ENCODE peak calls at places on chromosomes 2 and 18, in five cellular contexts. One of them, this sample, is unnamed. For H3K27me3, the result is how much of the 10 kb centered on the place peaks cover.

GRCh38 chr2:6754412-6754811 is 111.3 kb downstream of the CMPK2 start:
- DNase-seq in right cardiac atrium: no peak
- DNase-seq in brain microvascular endothelial cell: no peak
- DNase-seq in right atrium auricular region: no peak
- DNase-seq in HL-60: no peak
- DNase-seq in this sample: no peak

GRCh38 chr2:241616168-241617125 is 20.5 kb downstream of the THAP4 start:
- DNase-seq in right cardiac atrium: peak
- DNase-seq in brain microvascular endothelial cell: no peak
- DNase-seq in right atrium auricular region: no peak
- DNase-seq in HL-60: no peak
- DNase-seq in this sample: no peak

GRCh38 chr2:188478724-188479123 is 187.1 kb downstream of the GULP1 start:
- DNase-seq in right cardiac atrium: no peak
- DNase-seq in brain microvascular endothelial cell: no peak
- DNase-seq in right atrium auricular region: no peak
- DNase-seq in HL-60: no peak
- DNase-seq in this sample: peak

GRCh38 chr18:44185981-44186380 is 494.7 kb upstream of the SETBP1 start:
- DNase-seq in right cardiac atrium: no peak
- DNase-seq in brain microvascular endothelial cell: peak
- DNase-seq in right atrium auricular region: no peak
- DNase-seq in HL-60: no peak
- DNase-seq in this sample: peak

GRCh38 chr18:76448262-76449109 is 46.6 kb downstream of the ZNF516 start:
- DNase-seq in right cardiac atrium: no peak
- DNase-seq in brain microvascular endothelial cell: no peak
- DNase-seq in right atrium auricular region: peak
- DNase-seq in HL-60: no peak
- DNase-seq in this sample: no peak

GRCh38 chr2:18133310-18133709 is 254.8 kb downstream of the KCNS3 start:
- DNase-seq in right cardiac atrium: no peak
- DNase-seq in brain microvascular endothelial cell: no peak
- DNase-seq in right atrium auricular region: no peak
- DNase-seq in HL-60: no peak
- DNase-seq in this sample: no peak

GRCh38 chr2:241519669-241520068 is 11.3 kb upstream of the STK25 start:
- DNase-seq in right cardiac atrium: no peak
- DNase-seq in brain microvascular endothelial cell: no peak
- DNase-seq in right atrium auricular region: no peak
- DNase-seq in HL-60: no peak
- DNase-seq in this sample: no peak

GRCh38 chr2:177148477-177149154 is 64.0 kb upstream of the HNRNPA3 start:
- DNase-seq in right cardiac atrium: peak
- DNase-seq in brain microvascular endothelial cell: peak
- DNase-seq in right atrium auricular region: no peak
- DNase-seq in HL-60: no peak
- DNase-seq in this sample: peak

GRCh38 chr2:200681731-200682130 is 95.9 kb downstream of the AOX1 start:
- DNase-seq in right cardiac atrium: no peak
- DNase-seq in brain microvascular endothelial cell: no peak
- DNase-seq in right atrium auricular region: no peak
- DNase-seq in HL-60: no peak
- DNase-seq in this sample: no peak

GRCh38 chr2:177239934-177240600 is 24.5 kb downstream of the NFE2L2 start:
- DNase-seq in right cardiac atrium: peak
- DNase-seq in brain microvascular endothelial cell: no peak
- DNase-seq in right atrium auricular region: no peak
- DNase-seq in HL-60: peak
- DNase-seq in this sample: peak

GRCh38 chr18:48928787-48929186 is 22.0 kb downstream of the SMAD7 start:
- DNase-seq in right cardiac atrium: peak
- DNase-seq in brain microvascular endothelial cell: no peak
- DNase-seq in right atrium auricular region: no peak
- DNase-seq in HL-60: no peak
- DNase-seq in this sample: peak

GRCh38 chr2:127405252-127405605 is 13.0 kb upstream of the PROC start:
- DNase-seq in right cardiac atrium: no peak
- DNase-seq in brain microvascular endothelial cell: no peak
- DNase-seq in right atrium auricular region: peak
- DNase-seq in HL-60: no peak
- DNase-seq in this sample: no peak

GRCh38 chr2:239265681-239266435 is 135.0 kb downstream of the HDAC4 start:
- DNase-seq in right cardiac atrium: no peak
- DNase-seq in brain microvascular endothelial cell: no peak
- DNase-seq in right atrium auricular region: peak
- DNase-seq in HL-60: no peak
- DNase-seq in this sample: no peak

GRCh38 chr2:156083707-156084494 is 248.6 kb downstream of the NR4A2 start:
- DNase-seq in right cardiac atrium: peak
- DNase-seq in brain microvascular endothelial cell: no peak
- DNase-seq in right atrium auricular region: no peak
- DNase-seq in HL-60: no peak
- DNase-seq in this sample: no peak

DNA sequence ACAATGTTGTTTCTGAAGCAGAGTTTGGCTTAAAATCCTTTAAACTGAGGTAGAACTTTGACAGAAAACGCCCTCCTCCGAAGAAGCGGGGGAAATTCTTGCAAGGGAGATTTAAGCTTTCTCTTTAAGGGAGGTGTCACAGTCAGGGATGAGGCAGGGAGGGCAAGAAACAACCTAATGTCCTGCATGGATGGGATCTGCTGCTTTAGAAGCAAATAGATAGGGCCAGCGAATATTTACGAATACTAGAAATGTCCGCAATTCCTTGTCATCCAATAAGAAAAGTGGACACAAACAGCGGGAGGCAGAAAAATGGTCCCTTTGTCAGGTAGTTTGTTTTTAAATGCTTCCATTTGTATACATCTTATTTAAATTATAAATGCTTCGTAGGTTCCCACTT is 12.0 kb downstream of the MEIS1 start:
- DNase-seq in right cardiac atrium: no peak
- DNase-seq in brain microvascular endothelial cell: no peak
- DNase-seq in right atrium auricular region: no peak
- DNase-seq in HL-60: no peak
- DNase-seq in this sample: no peak
- H3K27me3 ChIP-seq in right cardiac atrium: under half
- H3K27me3 ChIP-seq in brain microvascular endothelial cell: half or more
- H3K27me3 ChIP-seq in right atrium auricular region: under half
- H3K27me3 ChIP-seq in HL-60: under half
- H3K27me3 ChIP-seq in this sample: under half

DNA sequence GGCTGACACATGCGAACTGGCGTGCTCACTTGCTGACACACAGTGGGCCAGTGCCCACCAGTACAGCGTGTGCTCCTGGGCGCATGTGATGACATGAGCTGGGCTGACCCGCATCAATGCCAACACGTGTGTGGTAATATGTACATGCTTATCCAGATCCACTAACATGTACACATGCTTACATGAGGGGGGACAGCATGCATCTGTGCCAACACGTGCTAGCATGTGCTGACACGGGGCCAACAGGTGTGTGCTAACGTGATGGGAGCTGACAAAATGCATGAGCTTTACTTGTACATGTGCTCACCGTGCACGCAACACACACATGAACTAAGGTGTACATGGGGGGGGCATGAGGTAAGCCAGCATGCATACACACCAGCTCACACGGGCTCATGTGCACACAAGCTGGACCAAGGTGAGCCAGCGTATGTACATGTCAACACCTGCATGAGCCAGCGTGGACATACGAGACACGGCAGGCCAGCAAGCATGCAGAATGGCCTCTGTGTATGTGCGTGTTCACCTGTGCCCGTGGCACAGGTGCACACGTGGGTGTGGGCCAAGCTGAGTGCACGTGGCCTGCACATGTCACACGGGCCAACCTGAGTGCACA is 28.5 kb downstream of the GPC1 start:
- DNase-seq in right cardiac atrium: peak
- DNase-seq in brain microvascular endothelial cell: no peak
- DNase-seq in right atrium auricular region: peak
- DNase-seq in HL-60: no peak
- DNase-seq in this sample: no peak
- H3K4me3 ChIP-seq in right cardiac atrium: no peak
- H3K4me3 ChIP-seq in brain microvascular endothelial cell: no peak
- H3K4me3 ChIP-seq in right atrium auricular region: no peak
- H3K4me3 ChIP-seq in HL-60: no peak
- H3K4me3 ChIP-seq in this sample: no peak

GRCh38 chr2:21453728-21454127 is 330.0 kb downstream of the TDRD15 start:
- DNase-seq in right cardiac atrium: no peak
- DNase-seq in brain microvascular endothelial cell: no peak
- DNase-seq in right atrium auricular region: no peak
- DNase-seq in HL-60: no peak
- DNase-seq in this sample: no peak

GRCh38 chr2:21451418-21451817 is 327.6 kb downstream of the TDRD15 start:
- DNase-seq in right cardiac atrium: no peak
- DNase-seq in brain microvascular endothelial cell: no peak
- DNase-seq in right atrium auricular region: no peak
- DNase-seq in HL-60: no peak
- DNase-seq in this sample: no peak

GRCh38 chr2:21454839-21455238 is 331.1 kb downstream of the TDRD15 start:
- DNase-seq in right cardiac atrium: no peak
- DNase-seq in brain microvascular endothelial cell: no peak
- DNase-seq in right atrium auricular region: no peak
- DNase-seq in HL-60: no peak
- DNase-seq in this sample: no peak

GRCh38 chr2:21452678-21453077 is 328.9 kb downstream of the TDRD15 start:
- DNase-seq in right cardiac atrium: no peak
- DNase-seq in brain microvascular endothelial cell: no peak
- DNase-seq in right atrium auricular region: no peak
- DNase-seq in HL-60: no peak
- DNase-seq in this sample: no peak

GRCh38 chr2:21452263-21452662 is 328.5 kb downstream of the TDRD15 start:
- DNase-seq in right cardiac atrium: no peak
- DNase-seq in brain microvascular endothelial cell: no peak
- DNase-seq in right atrium auricular region: no peak
- DNase-seq in HL-60: no peak
- DNase-seq in this sample: no peak
- H3K27me3 ChIP-seq in right cardiac atrium: under half
- H3K27me3 ChIP-seq in brain microvascular endothelial cell: under half
- H3K27me3 ChIP-seq in right atrium auricular region: under half
- H3K27me3 ChIP-seq in HL-60: under half
- H3K27me3 ChIP-seq in this sample: under half

GRCh38 chr18:41072946-41073345 is 882.1 kb upstream of the PIK3C3 start:
- DNase-seq in right cardiac atrium: no peak
- DNase-seq in brain microvascular endothelial cell: no peak
- DNase-seq in right atrium auricular region: no peak
- DNase-seq in HL-60: no peak
- DNase-seq in this sample: no peak
- H3K4me3 ChIP-seq in right cardiac atrium: no peak
- H3K4me3 ChIP-seq in brain microvascular endothelial cell: no peak
- H3K4me3 ChIP-seq in right atrium auricular region: no peak
- H3K4me3 ChIP-seq in HL-60: no peak
- H3K4me3 ChIP-seq in this sample: no peak

GRCh38 chr18:75287006-75287405 is 76.4 kb downstream of the TSHZ1 start:
- DNase-seq in right cardiac atrium: peak
- DNase-seq in brain microvascular endothelial cell: no peak
- DNase-seq in right atrium auricular region: no peak
- DNase-seq in HL-60: no peak
- DNase-seq in this sample: no peak
- H3K27me3 ChIP-seq in right cardiac atrium: under half
- H3K27me3 ChIP-seq in brain microvascular endothelial cell: under half
- H3K27me3 ChIP-seq in right atrium auricular region: under half
- H3K27me3 ChIP-seq in HL-60: under half
- H3K27me3 ChIP-seq in this sample: under half

DNA sequence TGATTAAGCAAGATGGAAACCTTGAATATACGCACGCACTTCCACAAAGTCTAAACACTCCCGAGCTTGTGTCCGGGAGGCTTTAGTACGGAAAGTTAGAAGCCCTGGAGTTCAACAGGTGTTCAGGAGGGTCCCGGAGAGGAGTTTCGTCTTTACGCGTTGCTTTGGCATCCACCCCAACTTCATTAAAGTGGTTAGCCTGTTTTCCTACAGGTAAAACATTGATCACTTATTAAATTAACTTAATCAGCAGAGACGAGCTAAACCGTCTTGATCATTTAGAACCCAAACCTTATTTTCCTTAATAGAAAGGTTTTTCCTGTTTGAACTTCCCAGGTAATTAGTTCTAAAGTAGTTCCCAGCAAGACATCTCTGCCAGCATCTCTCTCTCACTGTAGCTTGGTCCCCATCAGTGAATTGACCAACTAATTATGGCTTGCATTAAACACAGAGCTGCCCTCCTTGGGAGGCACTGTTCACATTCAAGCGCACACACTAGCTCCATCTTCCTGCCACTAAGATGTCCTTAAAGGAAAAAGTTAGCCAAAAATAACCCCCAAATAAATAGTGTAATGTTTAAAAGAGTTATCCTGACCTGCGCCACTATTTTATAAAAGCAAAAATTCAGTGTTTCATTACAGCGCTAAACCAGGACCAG is 1.4 kb downstream of the NPAS2 start:
- DNase-seq in right cardiac atrium: no peak
- DNase-seq in brain microvascular endothelial cell: no peak
- DNase-seq in right atrium auricular region: no peak
- DNase-seq in HL-60: no peak
- DNase-seq in this sample: no peak
- H3K4me3 ChIP-seq in right cardiac atrium: peak
- H3K4me3 ChIP-seq in brain microvascular endothelial cell: peak
- H3K4me3 ChIP-seq in right atrium auricular region: peak
- H3K4me3 ChIP-seq in HL-60: no peak
- H3K4me3 ChIP-seq in this sample: peak

GRCh38 chr18:62863629-62864028 is 148.3 kb downstream of the PHLPP1 start:
- DNase-seq in right cardiac atrium: no peak
- DNase-seq in brain microvascular endothelial cell: peak
- DNase-seq in right atrium auricular region: no peak
- DNase-seq in HL-60: no peak
- DNase-seq in this sample: no peak

GRCh38 chr18:62868645-62869044 is 153.3 kb downstream of the PHLPP1 start:
- DNase-seq in right cardiac atrium: no peak
- DNase-seq in brain microvascular endothelial cell: no peak
- DNase-seq in right atrium auricular region: no peak
- DNase-seq in HL-60: no peak
- DNase-seq in this sample: no peak

GRCh38 chr18:62862451-62862850 is 147.1 kb downstream of the PHLPP1 start:
- DNase-seq in right cardiac atrium: no peak
- DNase-seq in brain microvascular endothelial cell: peak
- DNase-seq in right atrium auricular region: no peak
- DNase-seq in HL-60: no peak
- DNase-seq in this sample: no peak

GRCh38 chr18:62867521-62867920 is 152.2 kb downstream of the PHLPP1 start:
- DNase-seq in right cardiac atrium: no peak
- DNase-seq in brain microvascular endothelial cell: no peak
- DNase-seq in right atrium auricular region: no peak
- DNase-seq in HL-60: no peak
- DNase-seq in this sample: no peak

GRCh38 chr18:62865498-62865897 is 150.2 kb downstream of the PHLPP1 start:
- DNase-seq in right cardiac atrium: no peak
- DNase-seq in brain microvascular endothelial cell: no peak
- DNase-seq in right atrium auricular region: no peak
- DNase-seq in HL-60: no peak
- DNase-seq in this sample: no peak
- H3K27me3 ChIP-seq in right cardiac atrium: under half
- H3K27me3 ChIP-seq in brain microvascular endothelial cell: under half
- H3K27me3 ChIP-seq in right atrium auricular region: under half
- H3K27me3 ChIP-seq in HL-60: under half
- H3K27me3 ChIP-seq in this sample: under half

GRCh38 chr2:128638741-128639477 is 320.2 kb upstream of the HS6ST1 start:
- DNase-seq in right cardiac atrium: no peak
- DNase-seq in brain microvascular endothelial cell: peak
- DNase-seq in right atrium auricular region: peak
- DNase-seq in HL-60: no peak
- DNase-seq in this sample: peak
- H3K4me3 ChIP-seq in right cardiac atrium: no peak
- H3K4me3 ChIP-seq in brain microvascular endothelial cell: no peak
- H3K4me3 ChIP-seq in right atrium auricular region: no peak
- H3K4me3 ChIP-seq in HL-60: no peak
- H3K4me3 ChIP-seq in this sample: no peak